ENCODE peak calls at places on chromosomes 5 and 9, in ten cellular contexts. N, Y, P, B, X, R, D, A, M and U are unnamed samples.

GRCh38 chr5:54425258-54425657 is 30.2 kb upstream of the HSPB3 start:
- DNase-seq in M (no peak), R (no peak), A (no peak), N (no peak), B (no peak), X (no peak), P (no peak), D (no peak), Y (no peak), U (no peak)

GRCh38 chr9:121975801-121976277 is 117.3 kb downstream of the TTLL11 start:
- DNase-seq in X (no peak), B (no peak), M (no peak), N (no peak), Y (no peak), A (peak), D (no peak), P (no peak), R (no peak), U (no peak)

GRCh38 chr9:78676623-78677022 is 379.7 kb downstream of the PSAT1 start:
- DNase-seq in M (no peak), Y (no peak), P (no peak), D (no peak), R (no peak), A (no peak), X (no peak), N (no peak), B (no peak), U (no peak)

GRCh38 chr5:55101556-55102276 is 730 bp upstream of the GZMA start:
- DNase-seq in P (no peak), R (no peak), Y (no peak), A (no peak), B (no peak), N (no peak), M (no peak), D (no peak), X (no peak), U (no peak)

GRCh38 chr9:26462213-26462612 is 430.4 kb downstream of the CAAP1 start:
- DNase-seq in X (no peak), A (no peak), R (no peak), P (no peak), M (no peak), B (peak), N (no peak), Y (no peak), D (no peak), U (no peak)

GRCh38 chr5:139747583-139748504 is 47.8 kb upstream of the PSD2 start:
- DNase-seq in R (no peak), Y (no peak), B (peak), X (peak), M (peak), A (peak), P (peak), D (peak), N (peak), U (no peak)

GRCh38 chr5:127042593-127042992 is 12.2 kb upstream of the MARCHF3 start:
- DNase-seq in B (peak), X (no peak), D (peak), N (no peak), Y (no peak), M (peak), P (no peak), R (no peak), A (no peak), U (no peak)

GRCh38 chr5:44862808-44863207 is 54.1 kb downstream of the MRPS30 start:
- DNase-seq in N (no peak), P (no peak), M (no peak), A (no peak), Y (peak), D (no peak), X (no peak), B (peak), R (peak), U (no peak)

GRCh38 chr5:132546108-132546507 is 2.8 kb upstream of the IL5 start:
- DNase-seq in B (no peak), P (no peak), R (no peak), N (no peak), D (no peak), A (no peak), X (no peak), M (no peak), Y (no peak), U (no peak)

GRCh38 chr5:15837584-15838289 is 337.8 kb downstream of the FBXL7 start:
- DNase-seq in D (no peak), X (no peak), B (no peak), Y (no peak), A (no peak), P (no peak), M (peak), N (no peak), R (no peak), U (no peak)

GRCh38 chr9:35835766-35836165 is 6.7 kb downstream of the TMEM8B start:
- DNase-seq in Y (no peak), R (no peak), A (no peak), X (no peak), D (no peak), B (no peak), P (no peak), N (no peak), M (no peak), U (no peak)

GRCh38 chr9:757246-757881 is 84.1 kb upstream of the DMRT1 start:
- DNase-seq in X (no peak), A (peak), D (peak), B (peak), R (no peak), M (peak), P (no peak), Y (no peak), N (no peak), U (no peak)

GRCh38 chr9:71839665-71840064 is 71.3 kb downstream of the ABHD17B start:
- DNase-seq in A (no peak), Y (no peak), P (no peak), M (no peak), R (no peak), B (no peak), N (no peak), D (no peak), X (no peak), U (no peak)

GRCh38 chr5:127754259-127754658 is 51.1 kb downstream of the CCDC192 start:
- DNase-seq in P (no peak), Y (no peak), A (peak), X (no peak), B (no peak), N (no peak), D (no peak), R (no peak), M (peak), U (no peak)

GRCh38 chr9:98811051-98811650 is 3.7 kb downstream of the GALNT12 start:
- DNase-seq in R (peak), A (no peak), Y (no peak), P (no peak), D (no peak), M (peak), B (no peak), N (no peak), X (no peak), U (no peak)

GRCh38 chr5:159913048-159913447 is 3.2 kb upstream of the ADRA1B start:
- DNase-seq in N (no peak), A (no peak), R (peak), B (no peak), P (no peak), M (peak), D (no peak), X (no peak), Y (peak), U (peak)

GRCh38 chr5:95708876-95709275 is 22.3 kb upstream of the RHOBTB3 start:
- DNase-seq in P (no peak), D (no peak), Y (no peak), R (no peak), B (no peak), X (no peak), M (no peak), A (no peak), N (no peak), U (no peak)
- H3K27ac ChIP-seq in P (no peak), D (no peak), Y (no peak), R (no peak), B (no peak), X (no peak), M (peak), A (no peak), N (no peak), U (no peak)

DNA sequence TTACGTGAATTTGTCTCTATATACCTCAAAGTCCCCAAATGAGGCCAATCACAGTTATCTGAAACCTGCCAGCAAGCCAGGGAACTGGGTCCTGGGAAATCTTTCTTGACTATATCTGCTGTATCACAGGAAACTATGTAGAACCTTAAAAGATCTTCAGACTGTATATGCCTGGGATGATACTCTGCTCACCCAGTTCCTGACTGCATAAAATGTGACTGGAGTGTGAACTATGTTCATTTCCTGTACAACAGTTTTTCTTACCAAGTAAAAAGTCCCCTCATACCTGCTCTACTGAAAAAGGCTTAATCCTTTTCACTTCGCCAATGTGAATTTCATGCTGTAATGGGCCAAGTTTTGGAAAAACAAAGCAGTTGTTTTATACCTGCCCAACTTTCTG is 162.9 kb downstream of the ELAVL2 start:
- DNase-seq in M (no peak), P (no peak), D (no peak), B (no peak), A (no peak), N (no peak), X (no peak), Y (no peak), R (no peak), U (no peak)
- H3K27ac ChIP-seq in M (no peak), P (no peak), D (no peak), B (no peak), A (no peak), N (no peak), X (no peak), Y (no peak), R (no peak), U (no peak)

GRCh38 chr9:127966416-127967150 is 14.2 kb downstream of the EEIG1 start:
- DNase-seq in A (peak), R (no peak), N (peak), P (no peak), B (no peak), D (peak), Y (no peak), X (no peak), M (no peak), U (no peak)

GRCh38 chr9:127963359-127964064 is 17.3 kb downstream of the EEIG1 start:
- DNase-seq in R (no peak), D (no peak), X (peak), B (no peak), N (no peak), M (no peak), P (no peak), Y (no peak), A (no peak), U (no peak)

GRCh38 chr9:127968046-127968445 is 12.7 kb downstream of the EEIG1 start:
- DNase-seq in Y (peak), A (peak), R (peak), N (peak), M (no peak), X (no peak), D (no peak), P (no peak), B (peak), U (no peak)

GRCh38 chr9:127967151-127967809 is 13.5 kb downstream of the EEIG1 start:
- DNase-seq in P (no peak), B (no peak), Y (no peak), X (no peak), D (no peak), M (no peak), R (no peak), A (no peak), N (peak), U (no peak)

GRCh38 chr9:127965953-127966352 is 14.8 kb downstream of the EEIG1 start:
- DNase-seq in B (no peak), A (no peak), R (no peak), X (no peak), M (no peak), P (no peak), N (no peak), D (peak), Y (no peak), U (no peak)
- H3K27ac ChIP-seq in B (peak), A (peak), R (peak), X (peak), M (peak), P (peak), N (peak), D (peak), Y (peak), U (peak)

DNA sequence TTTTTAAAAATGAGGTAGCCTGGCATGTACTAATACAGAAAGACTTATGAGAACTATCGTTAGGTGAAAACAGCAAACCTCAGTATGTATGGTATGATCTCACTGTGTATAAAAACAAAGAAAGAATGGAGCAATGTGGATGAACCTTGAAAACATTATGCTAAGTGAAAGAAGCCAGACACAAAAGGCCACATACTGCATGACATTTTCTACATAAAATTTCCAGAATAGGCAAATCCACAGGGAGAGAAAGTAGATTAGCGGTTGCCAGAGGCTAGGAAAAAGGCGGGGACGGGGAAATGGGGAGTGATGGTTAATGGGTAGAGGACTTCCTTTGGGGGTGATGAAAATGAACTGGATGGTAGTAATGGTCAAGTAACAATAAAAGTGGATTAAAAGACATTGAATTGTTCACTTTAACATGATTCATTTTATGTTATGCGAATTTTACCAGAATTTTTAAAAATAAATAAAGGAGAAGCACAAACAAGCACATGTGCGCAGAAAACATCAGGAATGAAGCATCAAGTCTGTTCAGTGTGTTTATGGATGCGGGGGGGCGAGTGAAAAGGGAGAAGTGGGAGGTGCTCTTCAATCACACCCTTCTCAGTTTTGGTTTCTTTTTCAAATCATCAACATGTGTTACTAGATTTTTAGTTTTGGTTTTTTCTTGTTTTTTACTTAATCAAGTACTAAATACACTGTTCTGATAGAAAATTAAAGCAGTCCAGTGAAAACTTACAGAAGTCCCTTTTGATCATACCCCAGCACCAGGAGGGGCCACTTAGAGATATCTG is 16.3 kb downstream of the ROR2 start:
- DNase-seq in N (no peak), X (no peak), P (no peak), D (peak), R (no peak), B (no peak), Y (no peak), M (peak), A (no peak), U (no peak)
- H3K27ac ChIP-seq in N (no peak), X (no peak), P (no peak), D (no peak), R (no peak), B (no peak), Y (no peak), M (no peak), A (no peak), U (no peak)

DNA sequence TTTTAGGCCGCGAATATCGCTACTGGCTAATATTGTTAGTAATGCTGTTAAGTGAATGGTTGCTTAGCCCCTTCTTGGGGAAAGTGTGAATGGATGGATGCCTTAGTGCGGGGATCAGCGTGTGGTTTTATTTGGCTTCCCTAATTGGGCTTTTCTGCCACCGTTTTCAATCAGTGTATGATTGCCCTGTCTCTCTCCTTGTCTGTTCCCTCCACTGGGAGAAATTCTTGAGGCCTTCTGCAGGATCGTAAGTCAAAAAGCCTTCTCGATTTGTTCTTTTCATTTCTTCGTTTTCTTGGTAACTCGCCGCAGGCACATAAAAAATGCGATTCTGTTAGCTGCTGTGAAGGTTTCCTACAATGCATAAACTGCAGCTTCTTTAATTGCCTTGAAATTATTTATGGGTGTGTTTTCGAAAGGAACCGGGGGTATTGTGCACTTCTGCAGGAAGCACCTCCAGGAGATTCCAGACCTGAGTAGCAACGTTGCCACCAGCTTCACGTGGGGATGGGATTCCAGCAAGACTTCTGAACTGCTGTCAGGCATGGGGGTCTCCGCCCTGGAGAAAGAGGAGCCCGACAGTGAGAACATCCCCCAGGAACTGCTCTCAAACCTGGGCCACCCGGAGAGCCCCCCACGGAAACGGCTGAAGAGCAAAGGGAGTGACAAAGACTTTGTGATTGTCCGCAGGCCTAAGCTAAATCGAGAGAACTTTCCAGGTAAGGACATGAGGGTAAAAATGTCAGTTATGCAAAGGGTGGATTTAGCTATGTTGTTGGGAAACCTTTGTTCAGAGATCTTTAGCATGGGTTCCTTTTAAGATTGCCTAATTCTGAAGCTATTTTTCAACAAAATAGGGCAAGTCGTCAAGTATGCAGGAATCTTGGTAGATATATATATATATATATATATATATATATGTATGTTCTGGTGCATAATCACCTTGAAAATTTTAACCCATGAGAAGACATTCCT is 700 bp downstream of the SKP2 start:
- DNase-seq in B (peak), N (no peak), A (no peak), P (no peak), R (peak), Y (peak), M (peak), X (no peak), D (peak), U (no peak)
- H3K27ac ChIP-seq in B (peak), N (peak), A (peak), P (peak), R (peak), Y (peak), M (peak), X (no peak), D (peak), U (no peak)

GRCh38 chr5:134577796-134578577 is 52.5 kb downstream of the JADE2 start:
- DNase-seq in D (peak), M (peak), P (peak), B (peak), A (peak), X (peak), N (peak), Y (peak), R (peak), U (no peak)

GRCh38 chr5:134577022-134577795 is 51.7 kb downstream of the JADE2 start:
- DNase-seq in P (no peak), A (peak), X (no peak), D (peak), N (no peak), B (peak), R (peak), M (peak), Y (peak), U (no peak)

GRCh38 chr5:134574521-134574920 is 49.1 kb downstream of the JADE2 start:
- DNase-seq in Y (no peak), A (no peak), D (no peak), M (no peak), N (peak), R (no peak), X (no peak), B (no peak), P (no peak), U (no peak)

GRCh38 chr5:134575316-134575715 is 49.8 kb downstream of the JADE2 start:
- DNase-seq in Y (no peak), B (no peak), X (no peak), R (no peak), D (no peak), N (no peak), P (no peak), M (no peak), A (no peak), U (no peak)

GRCh38 chr5:134576386-134577021 is 51.0 kb downstream of the JADE2 start:
- DNase-seq in P (no peak), D (peak), N (no peak), B (no peak), R (no peak), X (no peak), A (no peak), M (no peak), Y (no peak), U (no peak)
- H3K27ac ChIP-seq in P (no peak), D (peak), N (peak), B (no peak), R (peak), X (no peak), A (peak), M (no peak), Y (peak), U (no peak)

DNA sequence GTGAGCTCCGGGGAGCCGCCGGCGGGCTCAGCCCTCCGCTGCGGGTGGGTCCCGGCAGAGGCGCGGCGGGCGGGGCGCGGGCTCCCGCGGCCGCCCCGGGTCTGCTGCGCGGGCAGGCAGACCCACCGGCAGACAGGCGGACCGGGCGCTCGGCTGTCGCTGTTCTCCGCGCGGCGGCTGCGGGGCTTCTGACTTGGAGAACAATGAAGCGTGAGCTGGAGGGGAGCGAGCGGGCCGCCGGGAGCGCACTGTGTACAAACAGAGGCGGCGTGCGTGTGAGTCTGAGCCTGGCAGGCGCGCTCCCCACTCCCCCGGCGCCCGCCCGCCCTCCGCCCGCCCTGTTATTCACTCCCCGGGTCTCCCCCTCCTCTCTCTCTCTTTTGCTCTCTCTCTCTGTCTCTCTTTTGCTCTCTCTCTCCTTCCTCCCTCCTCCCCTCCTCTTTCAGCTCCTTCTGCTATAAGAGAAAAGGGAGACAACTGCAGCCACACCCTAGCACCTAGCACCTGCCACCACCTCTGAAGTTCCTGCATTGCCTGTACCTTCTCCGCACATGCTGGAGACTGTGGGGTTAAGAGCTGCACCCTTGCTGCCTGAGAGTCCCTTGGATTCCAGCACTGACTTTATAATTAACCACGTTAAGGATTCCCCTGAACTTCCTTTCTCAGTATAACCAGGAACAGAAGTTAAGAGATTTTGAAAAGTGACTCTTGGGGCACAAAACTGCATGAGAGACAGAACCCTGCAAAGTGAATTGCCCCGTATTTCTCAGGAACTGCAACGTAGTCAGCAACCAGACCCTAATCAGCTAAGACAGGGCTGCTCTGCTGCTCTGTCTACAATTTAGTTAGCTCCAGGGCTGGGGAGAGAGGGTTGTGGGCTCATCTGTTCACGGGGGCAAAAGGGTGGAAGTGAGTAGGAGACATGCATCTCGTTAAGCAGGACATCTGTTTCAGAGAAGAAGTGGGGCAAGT is at the start of gene EDIL3:
- DNase-seq in Y (no peak), B (peak), P (peak), D (peak), X (peak), R (peak), N (no peak), M (peak), A (peak), U (no peak)
- H3K27ac ChIP-seq in Y (peak), B (no peak), P (no peak), D (peak), X (peak), R (no peak), N (no peak), M (no peak), A (no peak), U (peak)